ENCODE peak calls at places on chromosomes 6 and 20, in eight cellular contexts. O is right cardiac atrium; Q is CD8-positive, alpha-beta memory T cell; H is amniotic stem cell; E is Kasumi-1; L is kidney glomerular epithelial cell; W is activated CD4-positive, alpha-beta memory T cell treated with anti-CD3 and anti-CD28 coated beads for 36 hours; V is NCI-H2081 treated with DMSO at 0.1 percent for 48 hours. K is an unnamed sample.

GRCh38 chr6:111357680-111358079 is 125.3 kb downstream of the REV3L start:
- DNase-seq in V (no peak), L (peak), H (no peak), Q (no peak), W (no peak), O (no peak), E (no peak), K (no peak)

GRCh38 chr6:166498661-166499349 is 87.7 kb downstream of the RAMACL start:
- DNase-seq in O (no peak), V (no peak), Q (no peak), L (no peak), H (no peak), W (no peak), E (no peak), K (no peak)

GRCh38 chr6:128807577-128807976 is 75.4 kb upstream of the LAMA2 start:
- DNase-seq in V (no peak), Q (no peak), E (peak), L (peak), O (no peak), H (no peak), W (no peak), K (peak)

GRCh38 chr20:47133809-47134456 is 222.6 kb downstream of the ZMYND8 start:
- DNase-seq in E (no peak), H (no peak), W (no peak), O (peak), Q (no peak), L (no peak), V (no peak), K (peak)

GRCh38 chr6:104580452-104580851 is 279.3 kb downstream of the HACE1 start:
- DNase-seq in E (no peak), O (no peak), H (no peak), Q (no peak), W (no peak), V (no peak), L (no peak), K (no peak)

GRCh38 chr6:111564482-111564945 is 41.2 kb downstream of the TRAF3IP2 start:
- DNase-seq in O (peak), V (no peak), H (no peak), L (peak), Q (no peak), E (peak), W (peak), K (peak)

GRCh38 chr6:24961852-24962251 is 26.1 kb upstream of the RIPOR2 start:
- DNase-seq in Q (no peak), L (no peak), H (no peak), O (no peak), V (no peak), E (no peak), W (no peak), K (no peak)

GRCh38 chr6:169233181-169233580 is 20.5 kb downstream of the THBS2 start:
- DNase-seq in H (no peak), L (no peak), W (no peak), O (no peak), Q (no peak), E (no peak), V (no peak), K (no peak)

GRCh38 chr6:90938116-90938515 is 351.2 kb upstream of the MAP3K7 start:
- DNase-seq in H (no peak), E (no peak), L (no peak), W (no peak), O (no peak), V (no peak), Q (no peak), K (no peak)

GRCh38 chr6:105608711-105609374 is 206.0 kb upstream of the PREP start:
- DNase-seq in H (peak), O (no peak), L (peak), W (no peak), Q (no peak), V (no peak), E (no peak), K (no peak)